ENCODE peak calls at places on chromosome 1, in five cellular contexts. One of them, this sample, is unnamed.
A peak's percentile ranks its signal among the peaks of the same experiment; 100 is the strongest.

GRCh38 chr1:71210746-71211145 is 129.9 kb upstream of the ZRANB2 start:
- DNase-seq in T1000: no peak
- DNase-seq in stimulated activated CD4-positive, alpha-beta T cell treated with anti-CD3 and anti-CD28 coated beads, Interleukin-15, amount 100 ng/mL, for 1 hour: no peak
- DNase-seq in upper lobe of right lung: no peak
- DNase-seq in dermis blood vessel endothelial cell: no peak
- DNase-seq in this sample: no peak

GRCh38 chr1:109933856-109934711 is 23.4 kb downstream of the CSF1 start:
- DNase-seq in upper lobe of right lung: no peak
- DNase-seq in T1000: peak; percentile 47
- DNase-seq in stimulated activated CD4-positive, alpha-beta T cell treated with anti-CD3 and anti-CD28 coated beads, Interleukin-15, amount 100 ng/mL, for 1 hour: no peak
- DNase-seq in dermis blood vessel endothelial cell: peak; percentile 50
- DNase-seq in this sample: no peak

GRCh38 chr1:211352985-211353515 is 26.4 kb downstream of the TRAF5 start:
- DNase-seq in T1000: no peak
- DNase-seq in stimulated activated CD4-positive, alpha-beta T cell treated with anti-CD3 and anti-CD28 coated beads, Interleukin-15, amount 100 ng/mL, for 1 hour: peak; percentile 42
- DNase-seq in upper lobe of right lung: no peak
- DNase-seq in dermis blood vessel endothelial cell: peak; percentile 50
- DNase-seq in this sample: peak; percentile 26

GRCh38 chr1:41738475-41738874 is 180.2 kb downstream of the HIVEP3 start:
- DNase-seq in T1000: no peak
- DNase-seq in stimulated activated CD4-positive, alpha-beta T cell treated with anti-CD3 and anti-CD28 coated beads, Interleukin-15, amount 100 ng/mL, for 1 hour: no peak
- DNase-seq in dermis blood vessel endothelial cell: no peak
- DNase-seq in upper lobe of right lung: peak; percentile 28
- DNase-seq in this sample: no peak

GRCh38 chr1:208219659-208220282 is 24.4 kb downstream of the PLXNA2 start:
- DNase-seq in dermis blood vessel endothelial cell: peak; percentile 92
- DNase-seq in stimulated activated CD4-positive, alpha-beta T cell treated with anti-CD3 and anti-CD28 coated beads, Interleukin-15, amount 100 ng/mL, for 1 hour: no peak
- DNase-seq in upper lobe of right lung: peak; percentile 79
- DNase-seq in T1000: peak; percentile 66
- DNase-seq in this sample: peak; percentile 92

GRCh38 chr1:15998929-15999328 is 5.1 kb upstream of the SRARP start:
- DNase-seq in stimulated activated CD4-positive, alpha-beta T cell treated with anti-CD3 and anti-CD28 coated beads, Interleukin-15, amount 100 ng/mL, for 1 hour: no peak
- DNase-seq in T1000: no peak
- DNase-seq in dermis blood vessel endothelial cell: no peak
- DNase-seq in upper lobe of right lung: no peak
- DNase-seq in this sample: no peak

GRCh38 chr1:174023438-174023837 is 1.3 kb upstream of the RC3H1 start:
- DNase-seq in T1000: no peak
- DNase-seq in dermis blood vessel endothelial cell: peak; percentile 38
- DNase-seq in upper lobe of right lung: no peak
- DNase-seq in stimulated activated CD4-positive, alpha-beta T cell treated with anti-CD3 and anti-CD28 coated beads, Interleukin-15, amount 100 ng/mL, for 1 hour: no peak
- DNase-seq in this sample: no peak

GRCh38 chr1:119136401-119136800 is 4.1 kb downstream of the WARS2 start:
- DNase-seq in dermis blood vessel endothelial cell: peak; percentile 9
- DNase-seq in T1000: no peak
- DNase-seq in stimulated activated CD4-positive, alpha-beta T cell treated with anti-CD3 and anti-CD28 coated beads, Interleukin-15, amount 100 ng/mL, for 1 hour: no peak
- DNase-seq in upper lobe of right lung: no peak
- DNase-seq in this sample: no peak

GRCh38 chr1:151741516-151741915 is 20.2 kb downstream of the RIIAD1 start:
- DNase-seq in stimulated activated CD4-positive, alpha-beta T cell treated with anti-CD3 and anti-CD28 coated beads, Interleukin-15, amount 100 ng/mL, for 1 hour: no peak
- DNase-seq in T1000: no peak
- DNase-seq in upper lobe of right lung: no peak
- DNase-seq in dermis blood vessel endothelial cell: no peak
- DNase-seq in this sample: no peak

GRCh38 chr1:96487404-96487803 is 234.2 kb upstream of the PTBP2 start:
- DNase-seq in stimulated activated CD4-positive, alpha-beta T cell treated with anti-CD3 and anti-CD28 coated beads, Interleukin-15, amount 100 ng/mL, for 1 hour: no peak
- DNase-seq in dermis blood vessel endothelial cell: peak; percentile 14
- DNase-seq in upper lobe of right lung: no peak
- DNase-seq in T1000: no peak
- DNase-seq in this sample: peak; percentile 20

This sample was measured in RWPE1.